ENCODE peak calls at places on chromosomes 6 and 20, in nine cellular contexts. A, K, B, Y, M, L, Z, N and E are unnamed samples.

GRCh38 chr6:24902782-24903181 is 33.0 kb downstream of the RIPOR2 start:
- DNase-seq in A (peak), K (no peak), B (no peak), Y (no peak), M (peak), L (peak), Z (no peak), N (no peak), E (peak)

GRCh38 chr20:53872081-53872541 is 198.3 kb downstream of the BCAS1 start:
- DNase-seq in A (no peak), K (no peak), B (no peak), Y (peak), M (no peak), L (no peak), Z (no peak), N (no peak), E (no peak)

GRCh38 chr6:18226451-18226850 is 37.9 kb downstream of the DEK start:
- DNase-seq in A (no peak), K (no peak), B (peak), Y (no peak), M (no peak), L (no peak), Z (no peak), N (no peak), E (peak)

GRCh38 chr6:49639177-49639817 is 2.7 kb upstream of the RHAG start:
- DNase-seq in A (no peak), K (no peak), B (no peak), Y (no peak), M (no peak), L (no peak), Z (no peak), N (no peak), E (no peak)

GRCh38 chr20:3612795-3613560 is 50.2 kb downstream of the GFRA4 start:
- DNase-seq in A (no peak), K (no peak), B (no peak), Y (no peak), M (no peak), L (no peak), Z (no peak), N (no peak), E (no peak)

GRCh38 chr6:133707456-133707855 is 181.5 kb upstream of the TCF21 start:
- DNase-seq in A (no peak), K (no peak), B (peak), Y (peak), M (no peak), L (peak), Z (no peak), N (no peak), E (peak)

GRCh38 chr6:35056952-35057351 is 84.2 kb downstream of the TCP11 start:
- DNase-seq in A (no peak), K (no peak), B (no peak), Y (no peak), M (no peak), L (no peak), Z (no peak), N (no peak), E (no peak)

GRCh38 chr6:76247527-76247926 is 175.1 kb upstream of the IMPG1 start:
- DNase-seq in A (no peak), K (no peak), B (no peak), Y (no peak), M (no peak), L (no peak), Z (no peak), N (no peak), E (no peak)

GRCh38 chr20:25525857-25526256 is 59.5 kb downstream of the NINL start:
- DNase-seq in A (peak), K (no peak), B (peak), Y (no peak), M (peak), L (peak), Z (no peak), N (no peak), E (peak)

GRCh38 chr6:150293423-150294280 is 75.2 kb upstream of the IYD start:
- DNase-seq in A (peak), K (no peak), B (peak), Y (peak), M (peak), L (peak), Z (no peak), N (no peak), E (peak)

GRCh38 chr6:136738178-136739057 is 53.9 kb downstream of the MAP3K5 start:
- DNase-seq in A (no peak), K (no peak), B (no peak), Y (peak), M (no peak), L (no peak), Z (no peak), N (no peak), E (peak)

GRCh38 chr6:35664945-35665344 is 23.8 kb downstream of the FKBP5 start:
- DNase-seq in A (no peak), K (no peak), B (no peak), Y (no peak), M (no peak), L (no peak), Z (no peak), N (no peak), E (no peak)

GRCh38 chr20:35544436-35544835 is 2.6 kb downstream of the ERGIC3 start:
- DNase-seq in A (no peak), K (no peak), B (no peak), Y (no peak), M (no peak), L (no peak), Z (no peak), N (no peak), E (no peak)

GRCh38 chr6:132728616-132729015 is 14.8 kb upstream of the VNN1 start:
- DNase-seq in A (no peak), K (no peak), B (no peak), Y (peak), M (no peak), L (no peak), Z (no peak), N (peak), E (no peak)

GRCh38 chr20:57618091-57618765 is 2.0 kb downstream of the ZBP1 start:
- DNase-seq in A (no peak), K (no peak), B (no peak), Y (peak), M (peak), L (peak), Z (peak), N (no peak), E (no peak)

GRCh38 chr6:44056392-44057237 is 70.6 kb downstream of the MRPL14 start:
- DNase-seq in A (peak), K (no peak), B (peak), Y (peak), M (no peak), L (peak), Z (peak), N (no peak), E (peak)

GRCh38 chr6:109381007-109381746 is 1.1 kb downstream of the CD164 start:
- DNase-seq in A (no peak), K (no peak), B (no peak), Y (no peak), M (no peak), L (no peak), Z (no peak), N (no peak), E (no peak)

GRCh38 chr20:34940126-34940525 is 15.5 kb downstream of the GSS start:
- DNase-seq in A (no peak), K (no peak), B (no peak), Y (no peak), M (no peak), L (no peak), Z (peak), N (no peak), E (peak)